ENCODE peak calls at places on chromosomes 1 and 21, in eight cellular contexts. K, L, A, G, D, H, T and I are unnamed samples.

GRCh38 chr1:67823645-67824044 is 9.6 kb downstream of the GNG12 start:
- DNase-seq in K (no peak), L (no peak), A (no peak), G (no peak), D (no peak), H (no peak), T (no peak), I (peak; percentile 16)

GRCh38 chr21:42113926-42114409 is 42.9 kb downstream of the UMODL1 start:
- DNase-seq in K (peak; percentile 60), G (no peak), D (no peak), L (no peak), T (no peak), A (no peak), H (no peak), I (peak; percentile 53)

GRCh38 chr21:17828223-17828622 is 9.1 kb upstream of the C21orf91 start:
- DNase-seq in G (no peak), T (no peak), D (no peak), L (no peak), A (no peak), K (no peak), H (no peak), I (no peak)

GRCh38 chr1:111463029-111463683 is 10.6 kb upstream of the C1orf162 start:
- DNase-seq in A (no peak), T (no peak), H (no peak), D (no peak), G (no peak), L (no peak), K (no peak), I (no peak)

GRCh38 chr1:223363057-223363855 is 720 bp downstream of the SUSD4 start:
- DNase-seq in T (peak; percentile 88), K (no peak), G (peak; percentile 78), A (no peak), H (peak; percentile 16), D (peak; percentile 76), L (peak; percentile 72), I (no peak)

GRCh38 chr1:240797050-240797449 is 185.1 kb upstream of the GREM2 start:
- DNase-seq in K (no peak), D (no peak), A (no peak), H (no peak), L (no peak), T (no peak), G (no peak), I (no peak)

GRCh38 chr1:210747890-210748289 is 386.1 kb downstream of the KCNH1 start:
- DNase-seq in D (no peak), T (peak; percentile 37), L (no peak), K (no peak), H (no peak), A (no peak), G (no peak), I (no peak)

GRCh38 chr1:161934278-161934608 is 89.4 kb downstream of the OLFML2B start:
- DNase-seq in L (no peak), A (no peak), H (no peak), K (no peak), T (no peak), D (no peak), G (no peak), I (no peak)

GRCh38 chr1:202569393-202570322 is 140.6 kb downstream of the SYT2 start:
- DNase-seq in H (no peak), T (no peak), K (no peak), L (no peak), D (no peak), G (no peak), A (no peak), I (no peak)

GRCh38 chr1:21123287-21123961 is 53.3 kb downstream of the EIF4G3 start:
- DNase-seq in K (no peak), H (no peak), G (no peak), D (no peak), L (no peak), T (no peak), A (no peak), I (no peak)

GRCh38 chr1:211133393-211133840 is 531 bp downstream of the KCNH1 start:
- DNase-seq in A (no peak), T (peak; percentile 73), K (peak; percentile 72), H (no peak), G (peak; percentile 62), D (peak; percentile 64), L (peak; percentile 69), I (no peak)

GRCh38 chr1:247118946-247119446 is 14.8 kb upstream of the ZNF669 start:
- DNase-seq in H (no peak), L (peak; percentile 72), A (peak; percentile 22), D (peak; percentile 89), G (peak; percentile 97), K (peak; percentile 70), T (no peak), I (no peak)

GRCh38 chr1:145884675-145885074 is 991 bp downstream of the ANKRD35 start:
- DNase-seq in T (no peak), L (no peak), A (no peak), H (no peak), K (no peak), G (no peak), D (no peak), I (no peak)

GRCh38 chr1:66350001-66350547 is 183.9 kb upstream of the SGIP1 start:
- DNase-seq in G (peak; percentile 63), D (no peak), H (peak; percentile 66), T (no peak), A (peak; percentile 95), L (no peak), K (peak; percentile 85), I (peak; percentile 10)

GRCh38 chr1:236395780-236396664 is 1.9 kb downstream of the EDARADD start:
- DNase-seq in G (peak; percentile 54), K (no peak), T (no peak), L (no peak), A (no peak), H (no peak), D (peak; percentile 59), I (peak; percentile 13)

GRCh38 chr1:218330043-218330623 is 15.0 kb upstream of the TGFB2 start:
- DNase-seq in L (peak; percentile 56), K (no peak), D (no peak), G (peak; percentile 48), H (no peak), A (peak; percentile 31), T (no peak), I (no peak)

GRCh38 chr1:24735156-24735618 is 10.1 kb upstream of the CLIC4 start:
- DNase-seq in H (no peak), A (no peak), D (no peak), T (no peak), G (peak; percentile 33), L (no peak), K (peak; percentile 15), I (no peak)

GRCh38 chr1:24737368-24738117 is 7.7 kb upstream of the CLIC4 start:
- DNase-seq in D (no peak), K (peak; percentile 33), H (no peak), L (no peak), A (no peak), G (no peak), T (no peak), I (no peak)

GRCh38 chr1:24739241-24739640 is 6.0 kb upstream of the CLIC4 start:
- DNase-seq in A (no peak), K (peak; percentile 15), T (no peak), D (no peak), H (no peak), L (no peak), G (no peak), I (no peak)

GRCh38 chr1:24735619-24736375 is 9.4 kb upstream of the CLIC4 start:
- DNase-seq in L (peak; percentile 55), A (no peak), D (no peak), K (peak; percentile 38), H (no peak), T (no peak), G (peak; percentile 62), I (peak; percentile 16)
- H3K4me3 ChIP-seq in L (no peak overlapping the region), A (no peak overlapping the region), D (no peak overlapping the region), K (no peak overlapping the region), H (no peak overlapping the region), T (no peak overlapping the region), G (no peak overlapping the region), I (no peak overlapping the region)

GRCh38 chr1:98331232-98331631 is 330.3 kb upstream of the SNX7 start:
- DNase-seq in T (no peak), H (no peak), G (no peak), A (no peak), L (no peak), K (no peak), D (no peak), I (no peak)
- TF ChIP-seq POLR2AphosphoS5 in T (no peak), H (no peak), G (no peak), A (no peak), L (no peak), K (no peak), D (no peak), I (no peak)

DNA sequence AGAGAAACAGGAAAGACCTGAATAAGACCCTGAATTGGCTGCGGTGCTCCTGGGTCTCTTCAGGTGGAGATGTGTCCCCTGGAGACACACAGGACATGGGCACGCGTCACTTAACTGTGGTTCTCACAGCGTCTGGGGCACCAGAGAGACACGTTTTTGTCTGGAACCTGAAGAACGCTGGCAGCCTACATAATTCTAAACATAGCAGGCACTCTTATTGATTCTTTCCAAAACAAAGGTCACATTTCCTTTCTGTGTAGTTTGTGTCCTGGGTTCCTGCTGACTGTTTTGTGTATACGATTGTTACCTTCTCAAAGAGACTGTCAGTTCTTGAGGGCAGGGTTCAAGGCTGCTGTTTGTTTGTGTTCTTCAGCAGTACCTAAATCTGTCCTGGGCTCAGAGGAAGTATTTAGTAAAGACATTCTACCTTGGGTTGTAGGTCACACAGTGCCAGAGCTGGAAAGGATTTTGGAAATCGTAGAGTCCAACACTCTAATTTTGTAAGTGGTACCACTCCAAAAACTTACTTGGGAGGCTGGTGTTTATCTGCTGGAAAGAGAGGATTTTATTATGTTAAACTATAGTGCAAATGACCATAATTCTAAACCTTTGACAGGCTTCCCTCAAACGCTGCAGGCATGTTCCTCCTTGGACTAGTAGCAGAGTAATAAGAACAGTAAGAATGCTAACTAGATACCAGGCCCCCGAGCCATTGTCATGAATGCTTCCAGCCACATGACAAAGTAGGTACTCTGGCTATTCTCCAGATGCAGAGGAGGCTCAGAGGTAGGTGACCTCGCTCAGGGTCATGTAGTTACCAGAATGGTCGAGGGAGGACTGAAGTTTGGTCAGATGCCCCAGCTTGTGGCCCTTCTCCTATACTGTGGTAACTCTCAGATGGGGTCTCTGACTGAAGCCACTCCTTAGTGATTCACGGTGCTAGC is 164.3 kb downstream of the DHRS3 start:
- DNase-seq in K (no peak), H (no peak), A (no peak), T (no peak), L (no peak), G (peak; percentile 44), D (no peak), I (no peak)
- H3K4me1 ChIP-seq in K (peaks cover 95% of the 10 kb centered on the region), H (peaks cover 26% of the 10 kb centered on the region), A (peaks cover 11% of the 10 kb centered on the region), T (peaks cover 92% of the 10 kb centered on the region), L (peaks cover 21% of the 10 kb centered on the region), G (peaks cover 6% of the 10 kb centered on the region), D (no peaks in the 10 kb centered on the region), I (peaks cover 42% of the 10 kb centered on the region)

DNA sequence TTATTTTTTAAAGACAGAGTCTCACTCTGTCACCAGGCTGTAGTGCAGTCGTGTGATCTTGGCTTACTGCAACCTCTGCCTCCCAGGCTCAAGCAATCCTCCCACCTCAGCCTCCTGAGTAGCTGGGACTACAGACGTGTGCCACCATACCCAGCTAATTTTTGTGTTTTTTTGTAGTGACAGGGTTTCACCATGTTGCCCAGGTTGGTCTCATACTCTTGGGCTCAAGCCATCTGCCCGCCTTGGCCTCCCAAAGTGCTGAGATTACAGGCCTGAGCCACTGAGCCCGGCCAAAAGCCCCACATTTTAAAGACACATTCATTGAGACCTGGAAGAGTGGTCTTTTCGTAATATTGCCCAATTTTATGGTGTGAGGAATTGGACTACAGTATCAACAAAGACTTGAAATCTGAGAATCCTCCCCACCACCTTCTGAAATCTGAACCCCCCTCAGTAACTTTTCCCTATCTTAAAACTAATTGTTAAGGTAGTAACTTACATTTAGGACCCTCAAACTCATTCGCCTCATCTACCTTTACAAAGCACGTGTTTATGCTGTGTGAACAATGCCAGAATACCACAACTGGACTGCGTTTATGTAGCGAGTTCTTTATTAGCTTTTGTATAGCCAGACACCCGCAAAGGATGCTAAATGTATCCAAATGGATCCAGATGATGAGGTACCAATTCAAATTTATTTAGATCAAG is 2.7 kb downstream of the ERRFI1 start:
- DNase-seq in D (no peak), H (no peak), K (no peak), A (no peak), L (no peak), G (no peak), T (no peak), I (no peak)
- H3K4me3 ChIP-seq in D (no peak overlapping the region), H (no peak overlapping the region), K (no peak overlapping the region), A (peak overlapping the region; percentile 88), L (peak overlapping the region; percentile 24), G (peak overlapping the region; percentile 85), T (no peak overlapping the region), I (peak overlapping the region; percentile 88)